ENCODE peak calls at places on chromosomes 7 and 10, in four cellular contexts. V is lower lobe of right lung, H is foreskin keratinocyte, P is body of pancreas. D is an unnamed sample.
A peak's percentile ranks its signal among the peaks of the same experiment; 100 is the strongest.

GRCh38 chr10:32279795-32280194 is 67.2 kb downstream of the EPC1 start:
- DNase-seq in P (no peak), V (no peak), H (no peak), D (no peak)

GRCh38 chr10:132697568-132698200 is 88.3 kb downstream of the NKX6-2 start:
- DNase-seq in P (no peak), V (peak; percentile 19), H (no peak), D (no peak)

GRCh38 chr7:66088861-66089838 is 13.5 kb downstream of the ASL start:
- DNase-seq in P (no peak), V (no peak), H (no peak), D (no peak)

GRCh38 chr7:101542527-101543241 is 86.4 kb downstream of the MYL10 start:
- DNase-seq in P (peak; percentile 82), H (peak; percentile 20), V (peak; percentile 64), D (no peak)

GRCh38 chr7:97819161-97819560 is 53.0 kb downstream of the ASNS start:
- DNase-seq in P (no peak), H (no peak), V (no peak), D (no peak)

GRCh38 chr7:101893326-101894085 is 76.1 kb downstream of the CUX1 start:
- DNase-seq in P (no peak), V (no peak), H (no peak), D (no peak)

GRCh38 chr7:33845991-33846509 is 59.3 kb upstream of the BMPER start:
- DNase-seq in V (no peak), P (peak; percentile 23), H (no peak), D (no peak)

GRCh38 chr10:15385552-15386455 is 14.7 kb upstream of the FAM171A1 start:
- DNase-seq in P (no peak), V (no peak), H (no peak), D (no peak)

GRCh38 chr10:30199376-30200018 is 140.1 kb upstream of the JCAD start:
- DNase-seq in P (no peak), H (no peak), V (no peak), D (no peak)

GRCh38 chr7:41437257-41438196 is 265.4 kb downstream of the INHBA start:
- DNase-seq in P (no peak), H (peak; percentile 68), V (no peak), D (peak; percentile 31)

GRCh38 chr10:124539935-124540641 is 78.5 kb downstream of the LHPP start:
- DNase-seq in P (peak; percentile 52), V (peak; percentile 70), H (no peak), D (no peak)

GRCh38 chr7:136555933-136556332 is 312.5 kb upstream of the CHRM2 start:
- DNase-seq in V (no peak), P (no peak), H (no peak), D (no peak)

GRCh38 chr7:44327981-44328380 is 2.6 kb upstream of the CAMK2B start:
- DNase-seq in P (no peak), H (no peak), V (no peak), D (no peak)

GRCh38 chr10:86668297-86669165 is at the start of gene LDB3:
- DNase-seq in P (no peak), H (no peak), V (no peak), D (no peak)

GRCh38 chr10:86666538-86666937 is 1.8 kb upstream of the LDB3 start:
- DNase-seq in H (no peak), V (no peak), P (no peak), D (no peak)

GRCh38 chr10:86665868-86666267 is 2.4 kb upstream of the LDB3 start:
- DNase-seq in V (no peak), H (no peak), P (no peak), D (no peak)

GRCh38 chr10:86665218-86665607 is 3.1 kb upstream of the LDB3 start:
- DNase-seq in P (no peak), V (no peak), H (no peak), D (no peak)

GRCh38 chr10:86667421-86668181 is 710 bp upstream of the LDB3 start:
- DNase-seq in H (no peak), V (no peak), P (no peak), D (no peak)
- H3K27ac ChIP-seq in H (no peak overlapping the region), V (peak overlapping the region; percentile 11), P (peak overlapping the region; percentile 29), D (no peak overlapping the region)

GRCh38 chr7:218896-219580 is 26.7 kb downstream of the FAM20C start:
- DNase-seq in H (no peak), P (no peak), V (no peak), D (no peak)

GRCh38 chr7:219581-220150 is 27.3 kb downstream of the FAM20C start:
- DNase-seq in V (peak; percentile 68), P (peak; percentile 57), H (no peak), D (no peak)

GRCh38 chr7:218316-218715 is 25.9 kb downstream of the FAM20C start:
- DNase-seq in V (no peak), H (no peak), P (no peak), D (no peak)

GRCh38 chr7:221996-222715 is 29.8 kb downstream of the FAM20C start:
- DNase-seq in V (no peak), H (no peak), P (no peak), D (no peak)

DNA sequence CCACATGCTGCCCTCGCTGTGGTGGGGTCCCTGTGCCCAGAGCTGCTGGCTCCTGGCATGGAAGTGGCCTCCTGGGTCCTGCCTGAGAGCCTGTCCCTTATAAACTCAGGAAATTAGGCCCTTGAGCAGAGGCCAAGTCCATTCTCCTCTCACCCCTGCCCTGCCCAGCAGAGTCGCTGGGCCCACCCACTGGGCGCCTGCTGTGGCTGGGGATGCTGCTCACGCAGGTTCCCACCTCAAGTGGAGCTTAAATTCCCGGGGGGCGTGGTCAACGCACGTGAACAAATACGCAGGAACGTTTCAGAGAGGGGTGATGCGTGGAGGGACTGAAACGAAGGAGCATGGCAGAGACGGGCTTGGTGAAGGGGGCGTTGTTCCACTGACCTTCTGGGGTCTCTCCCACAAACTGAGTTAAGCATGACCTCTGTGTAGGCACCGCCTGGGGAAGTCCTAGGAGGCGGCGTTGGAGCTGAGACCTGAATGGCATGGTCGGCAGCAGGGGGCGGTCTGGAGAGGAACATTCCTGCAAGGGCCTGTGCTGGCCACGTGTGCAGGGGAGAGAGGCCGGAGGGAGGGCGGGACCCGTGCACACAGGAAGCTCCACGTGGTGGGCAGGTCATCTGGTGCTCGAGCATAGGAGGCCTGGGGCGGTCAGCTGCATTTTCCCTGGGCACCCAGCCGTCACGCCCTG is 27.9 kb downstream of the FAM20C start:
- DNase-seq in P (no peak), V (no peak), H (no peak), D (no peak)
- H3K27ac ChIP-seq in P (peak overlapping the region; percentile 76), V (peak overlapping the region; percentile 36), H (no peak overlapping the region), D (no peak overlapping the region)

GRCh38 chr10:73768881-73769280 is 13.0 kb upstream of the CHCHD1 start:
- DNase-seq in P (no peak), H (no peak), V (no peak), D (no peak)
- H3K27ac ChIP-seq in P (no peak overlapping the region), H (no peak overlapping the region), V (no peak overlapping the region), D (no peak overlapping the region)

GRCh38 chr7:4297843-4298219 is 384.3 kb upstream of the FOXK1 start:
- DNase-seq in V (no peak), H (no peak), P (no peak), D (no peak)
- H3K27ac ChIP-seq in V (no peak overlapping the region), H (no peak overlapping the region), P (no peak overlapping the region), D (no peak overlapping the region)

GRCh38 chr7:19589436-19589835 is 119.4 kb downstream of the POLR1F start:
- DNase-seq in V (no peak), P (no peak), H (no peak), D (no peak)

GRCh38 chr7:19585761-19586160 is 123.1 kb downstream of the POLR1F start:
- DNase-seq in H (no peak), V (no peak), P (no peak), D (no peak)

GRCh38 chr7:19587291-19587690 is 121.5 kb downstream of the POLR1F start:
- DNase-seq in H (no peak), P (no peak), V (no peak), D (no peak)
- H3K27ac ChIP-seq in H (no peak overlapping the region), P (no peak overlapping the region), V (no peak overlapping the region), D (no peak overlapping the region)

D was measured in epithelial cell of prostate.